ENCODE peak calls at places on chromosome 4, in five cellular contexts. V is anterior cingulate cortex; Z is RKO; S is naive thymus-derived CD8-positive, alpha-beta T cell; H is A549. W is an unnamed sample.

GRCh38 chr4:99857302-99857701 is 36.9 kb downstream of the LAMTOR3 start:
- DNase-seq in V (no peak), Z (no peak), S (no peak), H (no peak), W (no peak)

GRCh38 chr4:48654015-48654664 is 125.9 kb downstream of the FRYL start:
- DNase-seq in V (no peak), Z (no peak), S (no peak), H (no peak), W (no peak)

GRCh38 chr4:140653718-140654515 is 85.2 kb upstream of the UCP1 start:
- DNase-seq in V (no peak), Z (no peak), S (no peak), H (no peak), W (no peak)

GRCh38 chr4:25913056-25913850 is 767 bp upstream of the SMIM20 start:
- DNase-seq in V (peak), Z (no peak), S (peak), H (no peak), W (peak)

GRCh38 chr4:117385531-117385930 is 300.2 kb upstream of the TRAM1L1 start:
- DNase-seq in V (no peak), Z (peak), S (no peak), H (no peak), W (no peak)

GRCh38 chr4:168071304-168071703 is 21.0 kb upstream of the ANXA10 start:
- DNase-seq in V (no peak), Z (no peak), S (no peak), H (no peak), W (no peak)

GRCh38 chr4:22170353-22170752 is 221.8 kb upstream of the KCNIP4 start:
- DNase-seq in V (no peak), Z (no peak), S (no peak), H (no peak), W (no peak)

GRCh38 chr4:130640583-130640982 is 1544.6 kb downstream of the C4orf33 start:
- DNase-seq in V (no peak), Z (no peak), S (no peak), H (no peak), W (no peak)

GRCh38 chr4:64857815-64858214 is 448.6 kb upstream of the TECRL start:
- DNase-seq in V (no peak), Z (no peak), S (no peak), H (no peak), W (no peak)

GRCh38 chr4:106766519-106766918 is 269.6 kb downstream of the DKK2 start:
- DNase-seq in V (no peak), Z (no peak), S (no peak), H (no peak), W (no peak)

GRCh38 chr4:142817442-142817841 is 28.7 kb downstream of the INPP4B start:
- DNase-seq in V (no peak), Z (peak), S (no peak), H (no peak), W (no peak)

GRCh38 chr4:119238068-119238722 is 25.7 kb downstream of the USP53 start:
- DNase-seq in V (no peak), Z (no peak), S (no peak), H (no peak), W (no peak)

GRCh38 chr4:55498051-55498450 is 48.7 kb downstream of the CLOCK start:
- DNase-seq in V (no peak), Z (no peak), S (no peak), H (no peak), W (no peak)

GRCh38 chr4:169984745-169985144 is 41.5 kb downstream of the MFAP3L start:
- DNase-seq in V (no peak), Z (no peak), S (no peak), H (no peak), W (no peak)

GRCh38 chr4:152328595-152328994 is 207.3 kb downstream of the FBXW7 start:
- DNase-seq in V (no peak), Z (no peak), S (no peak), H (no peak), W (no peak)

GRCh38 chr4:130023088-130023487 is 927.1 kb downstream of the C4orf33 start:
- DNase-seq in V (no peak), Z (no peak), S (no peak), H (no peak), W (no peak)

GRCh38 chr4:87209696-87210095 is 10.7 kb downstream of the KLHL8 start:
- DNase-seq in V (no peak), Z (no peak), S (peak), H (no peak), W (peak)

GRCh38 chr4:124783847-124784246 is 71.3 kb upstream of the ANKRD50 start:
- DNase-seq in V (no peak), Z (no peak), S (no peak), H (no peak), W (no peak)

GRCh38 chr4:766152-766515 is 59.8 kb downstream of the CPLX1 start:
- DNase-seq in V (no peak), Z (peak), S (no peak), H (no peak), W (no peak)

GRCh38 chr4:19026281-19026680 is 1004.7 kb upstream of the LCORL start:
- DNase-seq in V (peak), Z (no peak), S (no peak), H (no peak), W (no peak)